ENCODE peak calls at places on chromosomes 16 and 17, in eight cellular contexts. One of them, this sample, is unnamed.

GRCh38 chr16:22727285-22728166 is 86.4 kb upstream of the HS3ST2 start:
- DNase-seq in A549: no peak
- DNase-seq in GM12864: no peak
- DNase-seq in GM13977: no peak
- DNase-seq in psoas muscle: no peak
- DNase-seq in omental fat pad: no peak
- DNase-seq in lower lobe of right lung: no peak
- DNase-seq in prostate gland: peak
- DNase-seq in this sample: no peak

GRCh38 chr17:62696726-62697490 is 69.4 kb downstream of the MRC2 start:
- DNase-seq in psoas muscle: peak
- DNase-seq in GM13977: no peak
- DNase-seq in prostate gland: no peak
- DNase-seq in A549: no peak
- DNase-seq in lower lobe of right lung: peak
- DNase-seq in omental fat pad: no peak
- DNase-seq in GM12864: no peak
- DNase-seq in this sample: no peak

GRCh38 chr16:69169051-69169450 is 17.9 kb upstream of the SNTB2 start:
- DNase-seq in psoas muscle: no peak
- DNase-seq in lower lobe of right lung: no peak
- DNase-seq in prostate gland: no peak
- DNase-seq in omental fat pad: no peak
- DNase-seq in A549: no peak
- DNase-seq in GM13977: no peak
- DNase-seq in GM12864: no peak
- DNase-seq in this sample: no peak

GRCh38 chr17:48314716-48315115 is 115.3 kb downstream of the SKAP1 start:
- DNase-seq in GM12864: no peak
- DNase-seq in psoas muscle: no peak
- DNase-seq in omental fat pad: no peak
- DNase-seq in A549: no peak
- DNase-seq in prostate gland: no peak
- DNase-seq in GM13977: no peak
- DNase-seq in lower lobe of right lung: no peak
- DNase-seq in this sample: no peak

GRCh38 chr17:46766493-46767491 is 51.7 kb downstream of the WNT3 start:
- DNase-seq in omental fat pad: no peak
- DNase-seq in lower lobe of right lung: no peak
- DNase-seq in GM12864: no peak
- DNase-seq in A549: no peak
- DNase-seq in prostate gland: no peak
- DNase-seq in GM13977: no peak
- DNase-seq in psoas muscle: no peak
- DNase-seq in this sample: no peak

GRCh38 chr16:73794936-73795335 is 501.7 kb upstream of the PSMD7 start:
- DNase-seq in prostate gland: peak
- DNase-seq in psoas muscle: peak
- DNase-seq in GM12864: no peak
- DNase-seq in A549: no peak
- DNase-seq in lower lobe of right lung: no peak
- DNase-seq in omental fat pad: no peak
- DNase-seq in GM13977: no peak
- DNase-seq in this sample: no peak

GRCh38 chr16:78133919-78134318 is 34.5 kb downstream of the WWOX start:
- DNase-seq in prostate gland: peak
- DNase-seq in lower lobe of right lung: no peak
- DNase-seq in A549: peak
- DNase-seq in GM12864: no peak
- DNase-seq in psoas muscle: no peak
- DNase-seq in GM13977: no peak
- DNase-seq in omental fat pad: no peak
- DNase-seq in this sample: no peak

GRCh38 chr17:81509687-81510523 is 2.7 kb downstream of the ACTG1 start:
- DNase-seq in omental fat pad: no peak
- DNase-seq in GM12864: no peak
- DNase-seq in A549: peak
- DNase-seq in psoas muscle: no peak
- DNase-seq in lower lobe of right lung: no peak
- DNase-seq in prostate gland: no peak
- DNase-seq in GM13977: no peak
- DNase-seq in this sample: no peak

GRCh38 chr17:17377568-17377967 is 74.4 kb downstream of the NT5M start:
- DNase-seq in GM12864: no peak
- DNase-seq in omental fat pad: no peak
- DNase-seq in psoas muscle: no peak
- DNase-seq in prostate gland: peak
- DNase-seq in GM13977: no peak
- DNase-seq in lower lobe of right lung: peak
- DNase-seq in A549: no peak
- DNase-seq in this sample: no peak

GRCh38 chr17:80002242-80002641 is 33.4 kb downstream of the TBC1D16 start:
- DNase-seq in A549: no peak
- DNase-seq in GM12864: no peak
- DNase-seq in prostate gland: no peak
- DNase-seq in omental fat pad: no peak
- DNase-seq in psoas muscle: no peak
- DNase-seq in lower lobe of right lung: no peak
- DNase-seq in GM13977: no peak
- DNase-seq in this sample: no peak

GRCh38 chr17:50219939-50220465 is 18.6 kb upstream of the COL1A1 start:
- DNase-seq in prostate gland: no peak
- DNase-seq in GM12864: no peak
- DNase-seq in psoas muscle: no peak
- DNase-seq in A549: no peak
- DNase-seq in GM13977: no peak
- DNase-seq in lower lobe of right lung: no peak
- DNase-seq in omental fat pad: no peak
- DNase-seq in this sample: peak

GRCh38 chr17:4293572-4293971 is 29.8 kb upstream of the ANKFY1 start:
- DNase-seq in GM12864: peak
- DNase-seq in lower lobe of right lung: no peak
- DNase-seq in GM13977: peak
- DNase-seq in psoas muscle: no peak
- DNase-seq in prostate gland: no peak
- DNase-seq in omental fat pad: no peak
- DNase-seq in A549: no peak
- DNase-seq in this sample: peak

GRCh38 chr16:4318171-4318910 is 2.5 kb downstream of the GLIS2 start:
- DNase-seq in A549: no peak
- DNase-seq in psoas muscle: no peak
- DNase-seq in GM13977: no peak
- DNase-seq in prostate gland: no peak
- DNase-seq in lower lobe of right lung: no peak
- DNase-seq in GM12864: no peak
- DNase-seq in omental fat pad: no peak
- DNase-seq in this sample: no peak

GRCh38 chr17:63973247-63973646 is 529 bp upstream of the SCN4A start:
- DNase-seq in psoas muscle: no peak
- DNase-seq in GM13977: no peak
- DNase-seq in omental fat pad: no peak
- DNase-seq in A549: no peak
- DNase-seq in prostate gland: no peak
- DNase-seq in lower lobe of right lung: no peak
- DNase-seq in GM12864: no peak
- DNase-seq in this sample: no peak

GRCh38 chr17:63972796-63973195 is at the start of gene SCN4A:
- DNase-seq in GM13977: no peak
- DNase-seq in prostate gland: no peak
- DNase-seq in lower lobe of right lung: no peak
- DNase-seq in GM12864: no peak
- DNase-seq in psoas muscle: peak
- DNase-seq in A549: no peak
- DNase-seq in omental fat pad: no peak
- DNase-seq in this sample: no peak

GRCh38 chr17:63967953-63968352 is 4.8 kb downstream of the SCN4A start:
- DNase-seq in omental fat pad: no peak
- DNase-seq in lower lobe of right lung: no peak
- DNase-seq in prostate gland: no peak
- DNase-seq in psoas muscle: peak
- DNase-seq in A549: no peak
- DNase-seq in GM13977: no peak
- DNase-seq in GM12864: no peak
- DNase-seq in this sample: no peak

GRCh38 chr17:63966646-63967265 is 6.0 kb downstream of the SCN4A start:
- DNase-seq in A549: no peak
- DNase-seq in GM12864: no peak
- DNase-seq in psoas muscle: no peak
- DNase-seq in GM13977: peak
- DNase-seq in prostate gland: no peak
- DNase-seq in omental fat pad: no peak
- DNase-seq in lower lobe of right lung: no peak
- DNase-seq in this sample: peak

GRCh38 chr17:63969278-63969677 is 3.4 kb downstream of the SCN4A start:
- DNase-seq in A549: no peak
- DNase-seq in lower lobe of right lung: no peak
- DNase-seq in GM12864: no peak
- DNase-seq in psoas muscle: peak
- DNase-seq in omental fat pad: no peak
- DNase-seq in prostate gland: no peak
- DNase-seq in GM13977: no peak
- DNase-seq in this sample: no peak
- TF ChIP-seq CTCF in A549: no peak
- TF ChIP-seq CTCF in lower lobe of right lung: no peak
- TF ChIP-seq CTCF in GM12864: no peak
- TF ChIP-seq CTCF in psoas muscle: no peak
- TF ChIP-seq CTCF in omental fat pad: no peak
- TF ChIP-seq CTCF in prostate gland: no peak
- TF ChIP-seq CTCF in GM13977: no peak
- TF ChIP-seq CTCF in this sample: no peak

GRCh38 chr17:22518185-22518584 is 825.9 kb downstream of the KCNJ18 start:
- DNase-seq in omental fat pad: no peak
- DNase-seq in A549: no peak
- DNase-seq in GM13977: no peak
- DNase-seq in lower lobe of right lung: no peak
- DNase-seq in psoas muscle: no peak
- DNase-seq in prostate gland: no peak
- DNase-seq in GM12864: no peak
- DNase-seq in this sample: no peak

GRCh38 chr17:22514767-22515320 is 822.5 kb downstream of the KCNJ18 start:
- DNase-seq in psoas muscle: no peak
- DNase-seq in GM13977: no peak
- DNase-seq in GM12864: no peak
- DNase-seq in lower lobe of right lung: no peak
- DNase-seq in omental fat pad: no peak
- DNase-seq in prostate gland: no peak
- DNase-seq in A549: no peak
- DNase-seq in this sample: no peak

GRCh38 chr17:22515599-22515998 is 823.3 kb downstream of the KCNJ18 start:
- DNase-seq in lower lobe of right lung: no peak
- DNase-seq in psoas muscle: no peak
- DNase-seq in A549: no peak
- DNase-seq in prostate gland: no peak
- DNase-seq in omental fat pad: no peak
- DNase-seq in GM13977: no peak
- DNase-seq in GM12864: no peak
- DNase-seq in this sample: no peak

GRCh38 chr17:22516861-22517636 is 824.7 kb downstream of the KCNJ18 start:
- DNase-seq in GM12864: no peak
- DNase-seq in lower lobe of right lung: no peak
- DNase-seq in GM13977: peak
- DNase-seq in prostate gland: no peak
- DNase-seq in omental fat pad: no peak
- DNase-seq in psoas muscle: no peak
- DNase-seq in A549: no peak
- DNase-seq in this sample: peak

GRCh38 chr17:22517716-22518115 is 825.4 kb downstream of the KCNJ18 start:
- DNase-seq in A549: peak
- DNase-seq in GM12864: no peak
- DNase-seq in psoas muscle: no peak
- DNase-seq in GM13977: no peak
- DNase-seq in omental fat pad: no peak
- DNase-seq in prostate gland: no peak
- DNase-seq in lower lobe of right lung: no peak
- DNase-seq in this sample: peak
- TF ChIP-seq CTCF in A549: peak
- TF ChIP-seq CTCF in GM12864: no peak
- TF ChIP-seq CTCF in psoas muscle: no peak
- TF ChIP-seq CTCF in GM13977: no peak
- TF ChIP-seq CTCF in omental fat pad: no peak
- TF ChIP-seq CTCF in prostate gland: no peak
- TF ChIP-seq CTCF in lower lobe of right lung: no peak
- TF ChIP-seq CTCF in this sample: no peak

GRCh38 chr17:68292689-68293040 is 1.4 kb downstream of the ARSG start:
- DNase-seq in psoas muscle: no peak
- DNase-seq in GM12864: no peak
- DNase-seq in lower lobe of right lung: no peak
- DNase-seq in prostate gland: no peak
- DNase-seq in A549: no peak
- DNase-seq in omental fat pad: no peak
- DNase-seq in GM13977: no peak
- DNase-seq in this sample: no peak

GRCh38 chr17:68293490-68294195 is 2.3 kb downstream of the ARSG start:
- DNase-seq in A549: no peak
- DNase-seq in psoas muscle: no peak
- DNase-seq in GM12864: no peak
- DNase-seq in omental fat pad: no peak
- DNase-seq in GM13977: no peak
- DNase-seq in prostate gland: no peak
- DNase-seq in lower lobe of right lung: no peak
- DNase-seq in this sample: no peak

GRCh38 chr17:68290955-68291835 is at the start of the genes ARSG and SLC16A6:
- DNase-seq in lower lobe of right lung: peak
- DNase-seq in omental fat pad: no peak
- DNase-seq in prostate gland: peak
- DNase-seq in GM13977: peak
- DNase-seq in A549: peak
- DNase-seq in GM12864: peak
- DNase-seq in psoas muscle: peak
- DNase-seq in this sample: peak

GRCh38 chr17:68290268-68290954 is 516 bp downstream of the SLC16A6 start:
- DNase-seq in GM12864: no peak
- DNase-seq in GM13977: peak
- DNase-seq in psoas muscle: peak
- DNase-seq in A549: no peak
- DNase-seq in omental fat pad: no peak
- DNase-seq in lower lobe of right lung: peak
- DNase-seq in prostate gland: peak
- DNase-seq in this sample: peak

GRCh38 chr17:68291836-68292688 is 767 bp downstream of the ARSG start:
- DNase-seq in A549: peak
- DNase-seq in GM13977: peak
- DNase-seq in psoas muscle: peak
- DNase-seq in omental fat pad: peak
- DNase-seq in prostate gland: peak
- DNase-seq in GM12864: peak
- DNase-seq in lower lobe of right lung: peak
- DNase-seq in this sample: peak
- TF ChIP-seq CTCF in A549: peak
- TF ChIP-seq CTCF in GM13977: peak
- TF ChIP-seq CTCF in psoas muscle: no peak
- TF ChIP-seq CTCF in omental fat pad: no peak
- TF ChIP-seq CTCF in prostate gland: no peak
- TF ChIP-seq CTCF in GM12864: peak
- TF ChIP-seq CTCF in lower lobe of right lung: no peak
- TF ChIP-seq CTCF in this sample: no peak

DNA sequence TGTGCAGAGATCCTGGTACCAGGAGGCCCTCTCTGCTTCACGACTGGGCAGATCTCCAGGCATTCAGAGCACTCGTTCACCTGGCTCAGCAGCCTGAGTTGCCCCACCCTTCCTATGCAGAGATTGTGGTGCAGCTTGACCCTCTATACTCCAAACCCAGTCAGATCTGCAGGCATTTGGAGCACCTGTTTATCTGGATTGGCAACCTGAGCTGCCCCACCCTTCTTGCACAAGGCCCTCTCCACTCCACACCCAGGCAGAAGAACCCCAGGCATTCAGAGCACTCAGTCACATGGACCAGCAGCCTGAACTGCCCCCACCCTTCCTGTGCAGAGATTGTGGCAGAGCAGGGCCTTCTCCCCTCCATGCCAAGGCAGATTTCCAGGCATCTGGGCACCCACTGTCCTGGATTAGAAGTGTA is 88.4 kb upstream of the CDH5 start:
- DNase-seq in lower lobe of right lung: peak
- DNase-seq in GM12864: no peak
- DNase-seq in omental fat pad: no peak
- DNase-seq in GM13977: no peak
- DNase-seq in psoas muscle: no peak
- DNase-seq in A549: no peak
- DNase-seq in prostate gland: no peak
- DNase-seq in this sample: no peak
- TF ChIP-seq CTCF in lower lobe of right lung: no peak
- TF ChIP-seq CTCF in GM12864: no peak
- TF ChIP-seq CTCF in omental fat pad: no peak
- TF ChIP-seq CTCF in GM13977: no peak
- TF ChIP-seq CTCF in psoas muscle: no peak
- TF ChIP-seq CTCF in A549: no peak
- TF ChIP-seq CTCF in prostate gland: no peak
- TF ChIP-seq CTCF in this sample: no peak